ENCODE peak calls at places on chromosome 18, in four cellular contexts. Y is transverse colon, F is A549, K is K562. S is an unnamed sample.

GRCh38 chr18:51134721-51135120 is 62.8 kb downstream of the MEX3C start:
- DNase-seq in Y (no peak), F (no peak), K (no peak), S (no peak)

GRCh38 chr18:2821695-2822094 is 25.1 kb upstream of the EMILIN2 start:
- DNase-seq in Y (no peak), F (no peak), K (no peak), S (no peak)

GRCh38 chr18:62900132-62900883 is 185.0 kb downstream of the PHLPP1 start:
- DNase-seq in Y (no peak), F (no peak), K (no peak), S (no peak)

GRCh38 chr18:57542801-57543427 is 43.6 kb downstream of the FECH start:
- DNase-seq in Y (no peak), F (no peak), K (no peak), S (no peak)

GRCh38 chr18:63869374-63869773 is 18.1 kb upstream of the SERPINB2 start:
- DNase-seq in Y (no peak), F (no peak), K (no peak), S (no peak)

GRCh38 chr18:56468379-56468778 is 170.0 kb downstream of the TXNL1 start:
- DNase-seq in Y (no peak), F (no peak), K (no peak), S (no peak)

GRCh38 chr18:59024829-59025228 is 114.9 kb upstream of the SEC11C start:
- DNase-seq in Y (no peak), F (no peak), K (no peak), S (no peak)

GRCh38 chr18:3256693-3257626 is 5.0 kb upstream of the MYL12B start:
- DNase-seq in Y (no peak), F (peak), K (no peak), S (peak)

GRCh38 chr18:39053569-39053968 is 1488.0 kb upstream of the CELF4 start:
- DNase-seq in Y (no peak), F (no peak), K (no peak), S (no peak)

GRCh38 chr18:52348209-52348608 is 8.2 kb downstream of the DCC start:
- DNase-seq in Y (no peak), F (peak), K (peak), S (no peak)

GRCh38 chr18:30175621-30176225 is 866.8 kb downstream of the DSC3 start:
- DNase-seq in Y (no peak), F (no peak), K (peak), S (no peak)

GRCh38 chr18:46706968-46707367 is 49.9 kb downstream of the ST8SIA5 start:
- DNase-seq in Y (no peak), F (no peak), K (no peak), S (no peak)

GRCh38 chr18:54260376-54261072 is 8.8 kb upstream of the POLI start:
- DNase-seq in Y (no peak), F (no peak), K (no peak), S (no peak)

GRCh38 chr18:64244571-64244970 is 95.7 kb upstream of the LINC00305 start:
- DNase-seq in Y (no peak), F (peak), K (no peak), S (peak)

GRCh38 chr18:23883277-23883790 is 131.2 kb upstream of the TTC39C start:
- DNase-seq in Y (no peak), F (no peak), K (no peak), S (no peak)

GRCh38 chr18:51164327-51165290 is 32.9 kb downstream of the MEX3C start:
- DNase-seq in Y (no peak), F (no peak), K (no peak), S (no peak)

GRCh38 chr18:25066536-25066935 is 285.4 kb downstream of the ZNF521 start:
- DNase-seq in Y (no peak), F (no peak), K (no peak), S (no peak)

GRCh38 chr18:6628189-6628588 is 101.3 kb upstream of the ARHGAP28 start:
- DNase-seq in Y (no peak), F (no peak), K (no peak), S (no peak)

GRCh38 chr18:21912339-21913239 is 172.0 kb downstream of the MIB1 start:
- DNase-seq in Y (no peak), F (no peak), K (no peak), S (no peak)

GRCh38 chr18:79486356-79487197 is 90.8 kb downstream of the NFATC1 start:
- DNase-seq in Y (no peak), F (no peak), K (no peak), S (no peak)

GRCh38 chr18:26185267-26185666 is 41.0 kb upstream of the TAF4B start:
- DNase-seq in Y (no peak), F (peak), K (no peak), S (peak)

DNA sequence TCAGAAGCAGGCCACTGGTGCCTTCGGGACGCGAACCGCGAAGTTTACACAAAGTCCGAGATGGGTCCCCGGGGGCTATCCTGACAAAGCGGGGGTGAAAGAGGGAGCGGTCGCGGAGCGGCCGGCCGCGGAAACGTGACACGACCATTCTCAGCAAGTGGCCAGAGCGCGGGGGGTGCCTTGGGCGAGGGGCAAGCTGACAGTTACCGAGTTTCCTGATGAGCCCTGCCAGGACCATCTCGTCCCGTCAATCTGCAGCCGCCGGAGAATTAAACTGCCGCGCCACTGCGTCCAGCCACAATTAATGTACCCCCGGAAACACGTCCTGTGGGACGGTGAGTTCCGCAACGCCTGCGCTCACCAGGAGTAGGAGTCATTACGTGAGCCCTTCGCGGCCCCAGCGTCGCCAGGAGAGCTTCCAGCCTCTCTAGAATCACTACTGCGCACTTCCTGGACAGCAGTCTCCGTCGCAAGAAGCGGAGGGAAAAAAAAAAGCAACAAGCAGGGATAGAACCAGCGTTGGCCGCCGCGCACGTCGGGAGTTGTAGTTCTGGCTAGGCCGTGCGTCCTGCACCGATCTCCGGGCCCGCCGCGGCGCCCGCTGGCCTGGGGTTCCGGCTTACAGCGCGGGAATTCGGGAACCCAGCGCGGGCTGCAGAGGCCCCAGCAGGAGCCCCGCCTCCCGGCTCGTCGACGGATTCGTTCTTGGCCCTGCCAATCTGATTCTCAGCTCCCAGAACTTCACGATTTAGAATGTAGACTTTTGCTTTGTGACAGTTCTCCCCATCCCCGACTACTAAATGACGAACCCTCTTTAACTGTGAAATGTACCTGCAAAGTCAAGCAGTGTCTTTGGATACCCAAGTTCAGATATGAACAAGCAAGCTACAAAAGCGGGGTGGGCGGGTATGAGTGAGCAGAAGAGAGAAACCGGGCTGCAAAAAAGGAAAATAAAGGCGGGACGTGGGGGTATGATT is at the start of gene RTTN:
- DNase-seq in Y (peak), F (peak), K (peak), S (peak)
- TF ChIP-seq POLR2A in Y (peak), F (no peak), K (peak), S (no peak)

DNA sequence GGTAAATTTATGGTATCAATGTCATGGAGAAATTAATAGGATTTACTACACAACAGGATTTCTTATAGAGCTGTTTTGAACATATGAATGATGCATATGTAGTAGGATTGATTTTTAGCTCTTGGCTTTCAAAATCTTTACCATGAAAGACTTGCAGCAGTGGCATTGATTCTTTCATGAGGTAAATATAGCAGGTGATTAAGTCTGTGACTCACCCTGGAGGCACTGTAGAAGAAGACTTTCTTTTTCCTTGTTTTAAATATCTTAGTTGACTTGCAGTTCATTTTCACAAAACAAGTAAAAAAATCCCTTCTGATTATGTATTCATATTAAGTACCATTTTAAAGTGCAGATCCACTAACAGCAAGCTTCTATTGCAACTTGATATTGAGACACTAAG is 463.0 kb downstream of the FBXO15 start:
- DNase-seq in Y (no peak), F (no peak), K (no peak), S (no peak)
- TF ChIP-seq POLR2A in Y (no peak), F (no peak), K (no peak), S (no peak)

DNA sequence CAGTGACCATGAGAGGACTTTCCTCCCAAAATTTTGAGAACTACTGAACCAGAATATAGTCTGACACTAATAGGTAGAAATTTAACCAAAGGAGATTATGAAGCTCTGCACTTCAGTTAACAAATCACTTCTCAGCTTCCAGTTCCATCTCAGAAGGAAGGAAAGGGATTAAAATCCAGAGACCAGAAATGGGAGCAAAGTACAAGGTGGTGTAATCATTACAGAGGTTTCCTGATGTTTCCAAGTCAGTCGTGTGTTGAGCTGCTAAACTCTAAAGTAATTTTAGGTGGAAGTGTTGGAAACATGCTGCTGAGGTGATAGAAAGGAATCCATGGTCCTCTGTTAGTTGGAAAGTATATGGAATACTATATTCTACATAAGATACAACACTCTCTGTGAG is 10.8 kb downstream of the TYMS start:
- DNase-seq in Y (no peak), F (no peak), K (no peak), S (no peak)
- TF ChIP-seq POLR2A in Y (no peak), F (no peak), K (no peak), S (no peak)

GRCh38 chr18:49459404-49460171 is 857 bp downstream of the DYM start:
- DNase-seq in Y (no peak), F (no peak), K (peak), S (peak)
- TF ChIP-seq POLR2A in Y (no peak), F (no peak), K (no peak), S (no peak)

GRCh38 chr18:31795747-31796146 is 35.1 kb upstream of the SLC25A52 start:
- DNase-seq in Y (no peak), F (no peak), K (no peak), S (no peak)

GRCh38 chr18:31798399-31798798 is 37.7 kb upstream of the SLC25A52 start:
- DNase-seq in Y (no peak), F (no peak), K (no peak), S (no peak)

DNA sequence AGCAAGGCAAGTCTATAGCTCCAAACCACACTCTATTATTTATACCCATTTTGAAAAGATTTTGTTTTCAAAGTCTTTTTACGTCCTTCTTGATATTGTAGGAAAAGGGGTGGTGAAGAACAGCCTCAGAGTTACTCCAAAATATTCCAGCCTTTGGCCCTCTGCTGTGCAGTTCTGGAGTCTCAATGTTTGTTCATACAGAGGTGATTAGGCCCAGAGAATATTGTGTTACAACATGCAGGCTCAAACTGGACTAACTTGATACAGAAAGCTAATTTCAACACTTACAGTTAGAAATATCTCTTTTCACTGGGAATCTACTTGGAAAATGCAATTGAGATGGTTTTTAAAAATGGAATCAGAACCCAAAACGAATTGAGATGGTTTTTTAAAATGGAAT is 40.4 kb upstream of the SLC25A52 start:
- DNase-seq in Y (no peak), F (no peak), K (no peak), S (no peak)
- TF ChIP-seq POLR2A in Y (no peak), F (no peak), K (no peak), S (no peak)

S was measured in endothelial cell of umbilical vein.